ENCODE peak calls at places on chromosomes 13 and 19, in nine cellular contexts. A is Jurkat, Clone E6-1; W is ascending aorta; C is OCI-LY7; Q is fibroblast of pulmonary artery; V is cardiac muscle cell; H is heart left ventricle; I is choroid plexus epithelial cell; Z is tibial artery. T is an unnamed sample.

GRCh38 chr19:50046649-50047503 is 21.1 kb downstream of the ZNF473 start:
- DNase-seq in A (peak; percentile 49), W (no peak), C (peak; percentile 74), Q (peak; percentile 17), V (peak; percentile 2), H (peak; percentile 53), I (peak; percentile 5), Z (no peak), T (peak; percentile 71)

GRCh38 chr13:67614577-67614976 is 384.4 kb upstream of the PCDH9 start:
- DNase-seq in A (no peak), W (no peak), C (no peak), Q (no peak), V (no peak), H (no peak), I (no peak), Z (no peak), T (no peak)

GRCh38 chr13:42985312-42986175 is 6.5 kb downstream of the EPSTI1 start:
- DNase-seq in A (no peak), W (no peak), C (no peak), Q (no peak), V (no peak), H (no peak), I (no peak), Z (no peak), T (peak; percentile 68)

GRCh38 chr13:98171806-98172569 is 5.1 kb downstream of the RNF113B start:
- DNase-seq in A (no peak), W (no peak), C (no peak), Q (peak; percentile 33), V (no peak), H (peak; percentile 46), I (peak; percentile 55), Z (peak; percentile 82), T (peak; percentile 44)

GRCh38 chr13:111323950-111324651 is 3.7 kb downstream of the TEX29 start:
- DNase-seq in A (peak; percentile 58), W (no peak), C (no peak), Q (no peak), V (no peak), H (no peak), I (no peak), Z (peak; percentile 58), T (no peak)

GRCh38 chr13:100674363-100674847 is at the start of gene TMTC4:
- DNase-seq in A (no peak), W (no peak), C (no peak), Q (no peak), V (peak; percentile 72), H (no peak), I (no peak), Z (no peak), T (no peak)

GRCh38 chr19:7900931-7901330 is 2.7 kb upstream of the MAP2K7 start:
- DNase-seq in A (no peak), W (no peak), C (no peak), Q (no peak), V (no peak), H (no peak), I (no peak), Z (no peak), T (no peak)

GRCh38 chr19:55687281-55688172 is 12.5 kb downstream of the EPN1 start:
- DNase-seq in A (no peak), W (no peak), C (no peak), Q (no peak), V (no peak), H (peak; percentile 16), I (no peak), Z (no peak), T (no peak)

GRCh38 chr19:53962887-53963435 is at the start of gene CACNG8:
- DNase-seq in A (no peak), W (no peak), C (no peak), Q (no peak), V (no peak), H (no peak), I (no peak), Z (no peak), T (no peak)

GRCh38 chr19:46456930-46457329 is 14.4 kb downstream of the PNMA8A start:
- DNase-seq in A (no peak), W (no peak), C (no peak), Q (no peak), V (no peak), H (no peak), I (no peak), Z (no peak), T (no peak)
- H3K4me3 ChIP-seq in A (no peak overlapping the region), W (no peak overlapping the region), C (no peak overlapping the region), Q (no peak overlapping the region), V (no peak overlapping the region), H (no peak overlapping the region), I (no peak overlapping the region), Z (no peak overlapping the region), T (no peak overlapping the region)

DNA sequence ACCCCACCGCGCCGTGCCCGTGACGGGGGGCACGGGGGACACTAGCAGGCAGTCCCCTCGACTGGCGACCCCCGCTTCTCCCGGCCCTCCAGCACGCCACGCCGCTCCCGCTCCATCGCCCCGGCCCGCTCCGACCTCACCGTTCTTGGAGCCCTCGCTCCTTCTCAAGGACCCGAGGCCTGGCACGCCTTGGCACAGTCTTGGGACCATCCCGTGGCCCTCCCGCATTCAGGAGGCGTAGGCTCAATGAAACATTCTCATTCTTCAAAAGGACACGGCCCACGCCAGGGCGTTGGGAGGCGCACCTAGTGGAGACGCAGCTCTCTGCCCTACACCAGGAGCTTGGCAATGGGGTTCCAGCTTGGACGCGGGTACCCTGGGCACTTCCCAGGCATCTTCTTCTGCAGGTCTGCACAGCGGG is 473 bp upstream of the CERS1 start:
- DNase-seq in A (no peak), W (no peak), C (no peak), Q (no peak), V (peak; percentile 22), H (no peak), I (no peak), Z (peak; percentile 61), T (no peak)
- H3K4me3 ChIP-seq in A (no peak overlapping the region), W (peak overlapping the region; percentile 36), C (no peak overlapping the region), Q (no peak overlapping the region), V (peak overlapping the region; percentile 43), H (peak overlapping the region; percentile 31), I (no peak overlapping the region), Z (peak overlapping the region; percentile 20), T (no peak overlapping the region)

GRCh38 chr19:46321653-46322052 is 24.8 kb downstream of the HIF3A start:
- DNase-seq in A (no peak), W (no peak), C (no peak), Q (no peak), V (no peak), H (no peak), I (no peak), Z (no peak), T (no peak)

GRCh38 chr19:46324277-46324676 is 22.6 kb upstream of the PPP5C start:
- DNase-seq in A (no peak), W (no peak), C (no peak), Q (no peak), V (no peak), H (no peak), I (no peak), Z (no peak), T (no peak)

GRCh38 chr19:46317339-46317738 is 20.5 kb downstream of the HIF3A start:
- DNase-seq in A (no peak), W (no peak), C (no peak), Q (no peak), V (no peak), H (no peak), I (no peak), Z (no peak), T (no peak)

GRCh38 chr19:46320559-46320958 is 23.7 kb downstream of the HIF3A start:
- DNase-seq in A (no peak), W (no peak), C (no peak), Q (no peak), V (no peak), H (no peak), I (no peak), Z (no peak), T (no peak)

DNA sequence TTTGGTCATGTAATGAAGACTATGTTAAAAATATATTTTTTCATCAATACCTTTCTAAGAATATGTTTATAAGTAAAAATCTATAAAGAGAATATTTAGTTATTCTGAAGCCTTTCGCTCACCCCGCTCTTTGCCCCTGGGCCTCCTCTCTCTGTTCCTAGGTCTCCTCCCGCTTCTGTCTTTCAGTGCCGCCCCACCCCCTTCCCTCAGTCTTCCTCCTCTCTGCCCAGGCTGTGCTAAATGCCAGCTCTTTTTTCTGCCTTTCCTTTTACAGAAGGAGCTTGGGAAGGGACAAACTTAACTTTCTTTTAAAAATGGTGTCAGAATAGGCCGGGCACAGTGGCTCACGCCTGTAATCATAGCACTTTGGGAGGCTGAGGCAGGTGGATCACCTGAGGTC is 22.8 kb downstream of the HIF3A start:
- DNase-seq in A (no peak), W (no peak), C (no peak), Q (no peak), V (no peak), H (no peak), I (no peak), Z (peak; percentile 85), T (no peak)
- H3K4me3 ChIP-seq in A (no peak overlapping the region), W (peak overlapping the region; percentile 15), C (no peak overlapping the region), Q (no peak overlapping the region), V (no peak overlapping the region), H (no peak overlapping the region), I (no peak overlapping the region), Z (no peak overlapping the region), T (no peak overlapping the region)

DNA sequence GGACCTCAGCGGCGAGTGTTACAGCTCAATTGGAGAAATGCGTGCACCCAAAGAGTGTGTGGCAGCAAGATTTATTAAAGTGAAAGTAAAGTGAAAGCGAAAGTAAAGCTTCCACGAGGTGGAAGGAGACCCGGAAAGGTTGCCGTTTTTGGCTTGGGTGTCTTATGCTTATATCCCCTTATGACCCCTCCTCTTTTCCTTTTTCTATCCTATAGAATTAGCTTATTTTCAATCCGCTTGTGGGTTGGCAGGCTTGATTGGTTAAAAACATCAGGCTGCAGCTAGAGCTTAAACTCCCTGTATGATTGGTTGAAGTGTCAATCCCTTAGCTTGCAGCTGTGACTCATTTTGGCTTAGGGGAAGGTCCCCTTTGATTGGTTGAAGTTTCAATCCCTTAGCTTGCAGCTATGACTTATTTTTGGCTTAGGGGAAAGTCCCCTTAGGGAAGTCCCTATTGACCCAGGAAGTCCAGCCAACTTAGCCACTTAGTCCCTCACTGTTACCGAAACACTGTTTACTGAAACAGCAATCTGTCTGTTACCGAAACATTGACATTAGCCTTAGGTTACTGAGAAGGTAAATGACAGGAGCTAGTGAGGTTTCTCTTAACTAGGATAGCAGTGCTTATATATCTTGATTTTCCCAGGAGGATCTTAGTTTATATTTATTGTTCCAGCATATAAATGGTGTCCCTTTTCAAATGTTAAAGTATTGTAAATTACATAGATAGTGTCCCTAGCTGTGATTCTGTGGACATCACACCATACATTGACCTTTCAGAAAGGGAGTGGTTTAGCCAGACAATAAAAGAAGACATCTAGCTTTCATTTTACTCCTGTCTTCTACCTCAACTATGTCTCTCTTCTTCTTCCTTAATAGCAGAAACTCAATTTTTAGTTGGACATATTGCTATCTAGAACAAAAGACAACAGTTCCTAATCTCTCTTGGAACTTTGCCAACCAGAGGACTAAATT is 575.8 kb downstream of the DACH1 start:
- DNase-seq in A (peak; percentile 5), W (no peak), C (peak; percentile 11), Q (peak; percentile 11), V (no peak), H (peak; percentile 28), I (peak; percentile 46), Z (no peak), T (peak; percentile 3)
- H3K4me3 ChIP-seq in A (no peak overlapping the region), W (peak overlapping the region; percentile 54), C (peak overlapping the region; percentile 49), Q (no peak overlapping the region), V (no peak overlapping the region), H (peak overlapping the region; percentile 62), I (no peak overlapping the region), Z (peak overlapping the region; percentile 46), T (peak overlapping the region; percentile 85)

GRCh38 chr19:5567971-5568407 is 236 bp upstream of the TINCR start:
- DNase-seq in A (no peak), W (no peak), C (no peak), Q (no peak), V (no peak), H (no peak), I (no peak), Z (no peak), T (peak; percentile 15)
- H3K4me3 ChIP-seq in A (no peak overlapping the region), W (no peak overlapping the region), C (no peak overlapping the region), Q (no peak overlapping the region), V (peak overlapping the region; percentile 21), H (no peak overlapping the region), I (no peak overlapping the region), Z (no peak overlapping the region), T (peak overlapping the region; percentile 17)

T was measured in adipocyte.